ENCODE peak calls at places on chromosome 17, in five cellular contexts. G, P, E, M and C are unnamed samples.

GRCh38 chr17:5526821-5527598 is 40.6 kb downstream of the MIS12 start:
- DNase-seq in G (peak; percentile 79), P (peak; percentile 96), E (no peak), M (peak; percentile 87), C (no peak)

GRCh38 chr17:79006001-79006400 is 3.6 kb downstream of the CANT1 start:
- DNase-seq in G (no peak), P (no peak), E (no peak), M (no peak), C (no peak)

GRCh38 chr17:20216154-20216815 is 207.1 kb downstream of the SPECC1 start:
- DNase-seq in G (peak; percentile 45), P (peak; percentile 80), E (no peak), M (no peak), C (no peak)

GRCh38 chr17:30548189-30548588 is 71.0 kb downstream of the GOSR1 start:
- DNase-seq in G (no peak), P (no peak), E (no peak), M (no peak), C (no peak)

GRCh38 chr17:77405867-77406513 is 265.2 kb downstream of the SEC14L1 start:
- DNase-seq in G (no peak), P (no peak), E (no peak), M (no peak), C (no peak)

GRCh38 chr17:77619326-77619725 is 339.2 kb upstream of the TNRC6C start:
- DNase-seq in G (no peak), P (no peak), E (no peak), M (no peak), C (no peak)

GRCh38 chr17:38543403-38544174 is 62.2 kb downstream of the SRCIN1 start:
- DNase-seq in G (no peak), P (no peak), E (no peak), M (no peak), C (no peak)

GRCh38 chr17:57853695-57854094 is 3.9 kb upstream of the MRPS23 start:
- DNase-seq in G (no peak), P (no peak), E (no peak), M (no peak), C (peak; percentile 62)

GRCh38 chr17:63446981-63447687 is 1.0 kb upstream of the CYB561 start:
- DNase-seq in G (peak; percentile 87), P (no peak), E (peak; percentile 32), M (no peak), C (no peak)